ENCODE peak calls at places on chromosomes 1 and 21, in seven cellular contexts. One of them, this sample, is unnamed.

GRCh38 chr1:236685917-236686814 is at the start of gene ACTN2:
- DNase-seq in breast epithelium: no peak
- DNase-seq in HepG2: no peak
- DNase-seq in PC-3: no peak
- DNase-seq in CD4-positive, alpha-beta memory T cell: peak; percentile 38
- DNase-seq in vagina: no peak
- DNase-seq in neuronal stem cell: peak; percentile 46
- DNase-seq in this sample: peak; percentile 18

GRCh38 chr1:11880181-11880575 is 21.4 kb upstream of the NPPB start:
- DNase-seq in breast epithelium: no peak
- DNase-seq in HepG2: no peak
- DNase-seq in PC-3: no peak
- DNase-seq in CD4-positive, alpha-beta memory T cell: no peak
- DNase-seq in vagina: no peak
- DNase-seq in neuronal stem cell: no peak
- DNase-seq in this sample: no peak

GRCh38 chr1:66981679-66982078 is 56.9 kb downstream of the MIER1 start:
- DNase-seq in breast epithelium: no peak
- DNase-seq in HepG2: no peak
- DNase-seq in PC-3: no peak
- DNase-seq in CD4-positive, alpha-beta memory T cell: peak; percentile 72
- DNase-seq in vagina: no peak
- DNase-seq in neuronal stem cell: no peak
- DNase-seq in this sample: peak; percentile 55

GRCh38 chr1:39132505-39133339 is 71.8 kb upstream of the MACF1 start:
- DNase-seq in breast epithelium: peak; percentile 88
- DNase-seq in HepG2: peak; percentile 85
- DNase-seq in PC-3: peak; percentile 94
- DNase-seq in CD4-positive, alpha-beta memory T cell: no peak
- DNase-seq in vagina: no peak
- DNase-seq in neuronal stem cell: peak; percentile 74
- DNase-seq in this sample: no peak

GRCh38 chr1:66372522-66373071 is 161.4 kb upstream of the SGIP1 start:
- DNase-seq in breast epithelium: no peak
- DNase-seq in HepG2: no peak
- DNase-seq in PC-3: no peak
- DNase-seq in CD4-positive, alpha-beta memory T cell: no peak
- DNase-seq in vagina: no peak
- DNase-seq in neuronal stem cell: no peak
- DNase-seq in this sample: no peak

GRCh38 chr1:155646307-155646706 is 36.3 kb downstream of the MSTO1 start:
- DNase-seq in breast epithelium: peak; percentile 92
- DNase-seq in HepG2: no peak
- DNase-seq in PC-3: no peak
- DNase-seq in CD4-positive, alpha-beta memory T cell: no peak
- DNase-seq in vagina: no peak
- DNase-seq in neuronal stem cell: no peak
- DNase-seq in this sample: no peak

GRCh38 chr1:160522622-160523345 is at the start of gene SLAMF6:
- DNase-seq in breast epithelium: no peak
- DNase-seq in HepG2: no peak
- DNase-seq in PC-3: no peak
- DNase-seq in CD4-positive, alpha-beta memory T cell: peak; percentile 63
- DNase-seq in vagina: no peak
- DNase-seq in neuronal stem cell: no peak
- DNase-seq in this sample: peak; percentile 49

GRCh38 chr1:111202707-111203623 is 2.5 kb upstream of the DENND2D start:
- DNase-seq in breast epithelium: no peak
- DNase-seq in HepG2: peak; percentile 35
- DNase-seq in PC-3: no peak
- DNase-seq in CD4-positive, alpha-beta memory T cell: no peak
- DNase-seq in vagina: no peak
- DNase-seq in neuronal stem cell: no peak
- DNase-seq in this sample: no peak

GRCh38 chr1:33365560-33365997 is 44.7 kb upstream of the A3GALT2 start:
- DNase-seq in breast epithelium: peak; percentile 65
- DNase-seq in HepG2: no peak
- DNase-seq in PC-3: no peak
- DNase-seq in CD4-positive, alpha-beta memory T cell: no peak
- DNase-seq in vagina: no peak
- DNase-seq in neuronal stem cell: no peak
- DNase-seq in this sample: no peak

GRCh38 chr1:228314658-228315483 is 91.8 kb downstream of the TRIM11 start:
- DNase-seq in breast epithelium: no peak
- DNase-seq in HepG2: no peak
- DNase-seq in PC-3: no peak
- DNase-seq in CD4-positive, alpha-beta memory T cell: no peak
- DNase-seq in vagina: no peak
- DNase-seq in neuronal stem cell: no peak
- DNase-seq in this sample: no peak

GRCh38 chr1:1088036-1088800 is 14.1 kb upstream of the RNF223 start:
- DNase-seq in breast epithelium: no peak
- DNase-seq in HepG2: no peak
- DNase-seq in PC-3: no peak
- DNase-seq in CD4-positive, alpha-beta memory T cell: no peak
- DNase-seq in vagina: no peak
- DNase-seq in neuronal stem cell: no peak
- DNase-seq in this sample: peak; percentile 39

GRCh38 chr1:208766812-208767211 is 522.6 kb upstream of the PLXNA2 start:
- DNase-seq in breast epithelium: no peak
- DNase-seq in HepG2: no peak
- DNase-seq in PC-3: no peak
- DNase-seq in CD4-positive, alpha-beta memory T cell: no peak
- DNase-seq in vagina: no peak
- DNase-seq in neuronal stem cell: no peak
- DNase-seq in this sample: no peak

GRCh38 chr1:170530972-170531757 is 801 bp upstream of the GORAB start:
- DNase-seq in breast epithelium: no peak
- DNase-seq in HepG2: no peak
- DNase-seq in PC-3: no peak
- DNase-seq in CD4-positive, alpha-beta memory T cell: peak; percentile 36
- DNase-seq in vagina: no peak
- DNase-seq in neuronal stem cell: no peak
- DNase-seq in this sample: no peak

GRCh38 chr1:70353641-70354331 is 736 bp downstream of the ANKRD13C start:
- DNase-seq in breast epithelium: no peak
- DNase-seq in HepG2: peak; percentile 18
- DNase-seq in PC-3: peak; percentile 82
- DNase-seq in CD4-positive, alpha-beta memory T cell: no peak
- DNase-seq in vagina: no peak
- DNase-seq in neuronal stem cell: no peak
- DNase-seq in this sample: peak; percentile 2

GRCh38 chr21:35428489-35428888 is 379.4 kb upstream of the RUNX1 start:
- DNase-seq in breast epithelium: no peak
- DNase-seq in HepG2: no peak
- DNase-seq in PC-3: no peak
- DNase-seq in CD4-positive, alpha-beta memory T cell: peak; percentile 51
- DNase-seq in vagina: no peak
- DNase-seq in neuronal stem cell: no peak
- DNase-seq in this sample: peak; percentile 65

GRCh38 chr1:59596432-59596831 is 218.3 kb upstream of the HOOK1 start:
- DNase-seq in breast epithelium: peak; percentile 53
- DNase-seq in HepG2: no peak
- DNase-seq in PC-3: peak; percentile 85
- DNase-seq in CD4-positive, alpha-beta memory T cell: no peak
- DNase-seq in vagina: no peak
- DNase-seq in neuronal stem cell: no peak
- DNase-seq in this sample: no peak

GRCh38 chr1:85504417-85504816 is 39.5 kb upstream of the DDAH1 start:
- DNase-seq in breast epithelium: no peak
- DNase-seq in HepG2: no peak
- DNase-seq in PC-3: peak; percentile 13
- DNase-seq in CD4-positive, alpha-beta memory T cell: no peak
- DNase-seq in vagina: no peak
- DNase-seq in neuronal stem cell: no peak
- DNase-seq in this sample: no peak

GRCh38 chr1:11787804-11788436 is 17.8 kb downstream of the MTHFR start:
- DNase-seq in breast epithelium: no peak
- DNase-seq in HepG2: no peak
- DNase-seq in PC-3: no peak
- DNase-seq in CD4-positive, alpha-beta memory T cell: no peak
- DNase-seq in vagina: no peak
- DNase-seq in neuronal stem cell: no peak
- DNase-seq in this sample: no peak

GRCh38 chr1:44631647-44632510 is 42.4 kb downstream of the TMEM53 start:
- DNase-seq in breast epithelium: peak; percentile 92
- DNase-seq in HepG2: peak; percentile 84
- DNase-seq in PC-3: peak; percentile 64
- DNase-seq in CD4-positive, alpha-beta memory T cell: peak; percentile 92
- DNase-seq in vagina: no peak
- DNase-seq in neuronal stem cell: peak; percentile 80
- DNase-seq in this sample: peak; percentile 92

GRCh38 chr21:41897690-41898089 is 18.5 kb upstream of the PRDM15 start:
- DNase-seq in breast epithelium: no peak
- DNase-seq in HepG2: no peak
- DNase-seq in PC-3: no peak
- DNase-seq in CD4-positive, alpha-beta memory T cell: no peak
- DNase-seq in vagina: no peak
- DNase-seq in neuronal stem cell: peak; percentile 21
- DNase-seq in this sample: no peak

GRCh38 chr21:42687796-42688195 is 34.4 kb downstream of the PDE9A start:
- DNase-seq in breast epithelium: no peak
- DNase-seq in HepG2: no peak
- DNase-seq in PC-3: no peak
- DNase-seq in CD4-positive, alpha-beta memory T cell: no peak
- DNase-seq in vagina: no peak
- DNase-seq in neuronal stem cell: no peak
- DNase-seq in this sample: no peak

GRCh38 chr1:241998950-241999495 is at the start of gene MAP1LC3C:
- DNase-seq in breast epithelium: no peak
- DNase-seq in HepG2: no peak
- DNase-seq in PC-3: no peak
- DNase-seq in CD4-positive, alpha-beta memory T cell: no peak
- DNase-seq in vagina: no peak
- DNase-seq in neuronal stem cell: no peak
- DNase-seq in this sample: no peak

GRCh38 chr1:158149577-158150269 is 31.0 kb upstream of the CD1D start:
- DNase-seq in breast epithelium: peak; percentile 88
- DNase-seq in HepG2: peak; percentile 56
- DNase-seq in PC-3: peak; percentile 73
- DNase-seq in CD4-positive, alpha-beta memory T cell: peak; percentile 65
- DNase-seq in vagina: no peak
- DNase-seq in neuronal stem cell: peak; percentile 84
- DNase-seq in this sample: peak; percentile 61

DNA sequence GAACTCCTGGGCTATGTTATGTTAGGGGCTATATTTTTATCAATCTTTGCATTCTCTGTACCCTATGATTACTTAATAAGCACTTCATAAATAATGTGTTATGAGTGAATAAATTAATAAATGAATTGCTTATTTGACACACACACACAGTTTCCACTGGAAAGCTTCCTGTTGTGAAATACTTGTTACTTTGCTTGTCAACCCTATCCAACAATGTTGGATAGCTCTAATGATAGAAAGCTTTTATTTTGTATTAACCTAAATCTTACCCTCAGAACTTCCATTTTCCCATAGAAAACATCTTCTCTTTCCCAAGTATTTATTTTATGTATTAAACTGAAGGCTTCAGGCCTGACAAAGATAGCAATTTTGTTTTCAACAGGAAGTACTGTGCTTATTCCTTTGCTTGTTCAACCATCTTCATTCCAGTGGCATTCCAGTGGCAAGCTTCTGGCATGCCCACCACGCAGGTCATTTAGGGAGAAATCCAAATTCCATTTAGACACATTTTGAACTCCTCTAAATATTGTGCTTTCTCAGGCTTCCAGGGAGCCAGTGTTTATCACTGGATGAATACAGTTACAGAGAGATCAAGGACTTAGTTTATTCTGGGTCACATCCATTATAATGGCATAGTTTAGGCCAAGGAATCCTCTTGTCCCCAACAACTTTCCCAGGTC is 134.4 kb downstream of the TGFB2 start:
- DNase-seq in breast epithelium: peak; percentile 67
- DNase-seq in HepG2: peak; percentile 26
- DNase-seq in PC-3: peak; percentile 54
- DNase-seq in CD4-positive, alpha-beta memory T cell: no peak
- DNase-seq in vagina: no peak
- DNase-seq in neuronal stem cell: no peak
- DNase-seq in this sample: no peak
- H3K4me1 ChIP-seq in breast epithelium: no peaks in the 10 kb centered on the region
- H3K4me1 ChIP-seq in HepG2: no peaks in the 10 kb centered on the region
- H3K4me1 ChIP-seq in PC-3: peaks cover 55% of the 10 kb centered on the region
- H3K4me1 ChIP-seq in CD4-positive, alpha-beta memory T cell: no peaks in the 10 kb centered on the region
- H3K4me1 ChIP-seq in vagina: peaks cover 12% of the 10 kb centered on the region
- H3K4me1 ChIP-seq in neuronal stem cell: peaks cover 2% of the 10 kb centered on the region
- H3K4me1 ChIP-seq in this sample: no peaks in the 10 kb centered on the region

DNA sequence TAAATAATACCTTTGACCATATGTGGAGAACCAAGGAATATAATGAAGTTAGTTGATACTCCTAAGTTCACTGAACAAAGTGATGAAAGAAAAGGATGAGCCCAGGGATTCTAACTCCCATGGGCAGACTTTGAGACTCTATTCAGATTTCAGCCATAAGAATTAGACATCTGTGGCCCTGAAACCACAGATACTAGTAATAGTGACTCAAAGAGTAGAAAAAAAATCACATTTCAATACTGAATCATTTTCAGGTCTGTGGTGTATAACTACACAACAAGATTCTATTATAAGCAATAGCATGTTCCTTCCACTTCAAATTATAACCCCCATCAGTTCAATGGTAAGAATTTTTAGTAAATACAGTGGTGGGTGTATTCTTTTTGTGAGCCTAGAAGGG is 16.4 kb upstream of the F13B start:
- DNase-seq in breast epithelium: no peak
- DNase-seq in HepG2: no peak
- DNase-seq in PC-3: no peak
- DNase-seq in CD4-positive, alpha-beta memory T cell: no peak
- DNase-seq in vagina: no peak
- DNase-seq in neuronal stem cell: no peak
- DNase-seq in this sample: no peak
- H3K9me3 ChIP-seq in breast epithelium: peaks cover 14% of the 10 kb centered on the region
- H3K9me3 ChIP-seq in HepG2: peaks cover 23% of the 10 kb centered on the region
- H3K9me3 ChIP-seq in PC-3: no peaks in the 10 kb centered on the region
- H3K9me3 ChIP-seq in CD4-positive, alpha-beta memory T cell: no peaks in the 10 kb centered on the region
- H3K9me3 ChIP-seq in vagina: no peaks in the 10 kb centered on the region
- H3K9me3 ChIP-seq in neuronal stem cell: peaks cover 15% of the 10 kb centered on the region
- H3K9me3 ChIP-seq in this sample: no peaks in the 10 kb centered on the region

GRCh38 chr21:31728952-31729351 is 3.0 kb downstream of the SCAF4 start:
- DNase-seq in breast epithelium: no peak
- DNase-seq in HepG2: no peak
- DNase-seq in PC-3: no peak
- DNase-seq in CD4-positive, alpha-beta memory T cell: no peak
- DNase-seq in vagina: no peak
- DNase-seq in neuronal stem cell: no peak
- DNase-seq in this sample: no peak
- H3K4me1 ChIP-seq in breast epithelium: peaks cover 6% of the 10 kb centered on the region
- H3K4me1 ChIP-seq in HepG2: peaks cover 66% of the 10 kb centered on the region
- H3K4me1 ChIP-seq in PC-3: peaks cover 32% of the 10 kb centered on the region
- H3K4me1 ChIP-seq in CD4-positive, alpha-beta memory T cell: peaks cover 70% of the 10 kb centered on the region
- H3K4me1 ChIP-seq in vagina: peaks cover 58% of the 10 kb centered on the region
- H3K4me1 ChIP-seq in neuronal stem cell: peaks cover 19% of the 10 kb centered on the region
- H3K4me1 ChIP-seq in this sample: peaks cover 55% of the 10 kb centered on the region

DNA sequence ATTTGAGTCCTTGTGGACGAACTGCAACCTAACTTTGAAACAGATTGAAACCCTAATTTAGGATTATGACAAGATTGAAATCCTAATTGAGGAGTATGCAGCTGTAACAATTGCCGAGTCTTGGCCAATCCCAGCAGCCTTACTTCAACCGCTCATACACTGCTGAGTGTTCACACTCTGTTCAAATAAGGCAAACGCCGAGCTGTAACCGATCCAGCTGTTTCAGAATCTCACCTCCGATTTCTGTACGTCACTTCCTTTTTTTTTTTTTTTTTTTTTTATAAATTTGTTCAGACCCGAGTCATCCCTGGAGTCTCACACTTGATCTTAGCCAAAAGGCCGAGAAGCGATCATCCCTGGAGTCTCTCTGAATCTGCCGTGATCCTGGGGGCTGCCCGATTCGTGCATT is 22.3 kb upstream of the ATP5PO start:
- DNase-seq in breast epithelium: no peak
- DNase-seq in HepG2: no peak
- DNase-seq in PC-3: no peak
- DNase-seq in CD4-positive, alpha-beta memory T cell: peak; percentile 61
- DNase-seq in vagina: peak; percentile 19
- DNase-seq in neuronal stem cell: no peak
- DNase-seq in this sample: peak; percentile 77
- H3K9me3 ChIP-seq in breast epithelium: no peaks in the 10 kb centered on the region
- H3K9me3 ChIP-seq in HepG2: no peaks in the 10 kb centered on the region
- H3K9me3 ChIP-seq in PC-3: no peaks in the 10 kb centered on the region
- H3K9me3 ChIP-seq in CD4-positive, alpha-beta memory T cell: no peaks in the 10 kb centered on the region
- H3K9me3 ChIP-seq in vagina: no peaks in the 10 kb centered on the region
- H3K9me3 ChIP-seq in neuronal stem cell: no peaks in the 10 kb centered on the region
- H3K9me3 ChIP-seq in this sample: no peaks in the 10 kb centered on the region